ENCODE peak calls at places on chromosomes 6 and 20, in nine cellular contexts. I is ovary, F is small intestine, D is adrenal gland, A is cardiac muscle cell, C is lower lobe of right lung, Y is colonic mucosa, B is aorta, N is MM.1S. M is an unnamed sample. For H3K4me1 and H3K36me3, the result is how much of the 10 kb centered on the place peaks cover.

GRCh38 chr20:23205656-23206055 is 119.5 kb upstream of the CD93 start:
- DNase-seq in I (peak), F (no peak), D (no peak), A (peak), C (peak), Y (peak), B (peak), N (no peak), M (no peak)

GRCh38 chr20:5592823-5593761 is 157.1 kb upstream of the SHLD1 start:
- DNase-seq in I (no peak), F (no peak), D (no peak), A (no peak), C (no peak), Y (no peak), B (no peak), N (peak), M (no peak)

GRCh38 chr20:35491823-35492222 is 36.4 kb downstream of the CEP250 start:
- DNase-seq in I (no peak), F (peak), D (no peak), A (no peak), C (no peak), Y (no peak), B (no peak), N (no peak), M (no peak)

GRCh38 chr6:100346828-100347227 is 117.9 kb downstream of the SIM1 start:
- DNase-seq in I (no peak), F (no peak), D (no peak), A (peak), C (no peak), Y (no peak), B (no peak), N (no peak), M (no peak)

GRCh38 chr6:116133453-116133852 is 7.5 kb upstream of the COL10A1 start:
- DNase-seq in I (no peak), F (no peak), D (no peak), A (no peak), C (no peak), Y (no peak), B (no peak), N (no peak), M (no peak)

GRCh38 chr20:25310921-25311728 is 63.2 kb downstream of the PYGB start:
- DNase-seq in I (no peak), F (no peak), D (peak), A (peak), C (peak), Y (no peak), B (peak), N (peak), M (no peak)

GRCh38 chr6:36677059-36677749 is 1.3 kb upstream of the CDKN1A start:
- DNase-seq in I (no peak), F (no peak), D (no peak), A (no peak), C (no peak), Y (no peak), B (no peak), N (no peak), M (no peak)

GRCh38 chr20:41956316-41957050 is 338.3 kb upstream of the CHD6 start:
- DNase-seq in I (no peak), F (peak), D (no peak), A (peak), C (no peak), Y (no peak), B (no peak), N (peak), M (no peak)

GRCh38 chr6:128070406-128070805 is 169.5 kb upstream of the THEMIS start:
- DNase-seq in I (no peak), F (no peak), D (no peak), A (peak), C (no peak), Y (no peak), B (no peak), N (no peak), M (no peak)

GRCh38 chr6:156545021-156545420 is 232.2 kb upstream of the ARID1B start:
- DNase-seq in I (no peak), F (no peak), D (no peak), A (no peak), C (no peak), Y (no peak), B (no peak), N (no peak), M (no peak)

GRCh38 chr6:136599324-136600011 is 49.2 kb upstream of the MAP7 start:
- DNase-seq in I (no peak), F (no peak), D (no peak), A (no peak), C (no peak), Y (no peak), B (no peak), N (no peak), M (no peak)

GRCh38 chr20:32205502-32206382 is 1.8 kb downstream of the PLAGL2 start:
- DNase-seq in I (no peak), F (peak), D (no peak), A (peak), C (no peak), Y (no peak), B (no peak), N (no peak), M (no peak)

GRCh38 chr6:166512567-166512966 is 73.9 kb downstream of the RAMACL start:
- DNase-seq in I (no peak), F (peak), D (no peak), A (no peak), C (no peak), Y (no peak), B (no peak), N (no peak), M (peak)

GRCh38 chr20:56348306-56348695 is 10.5 kb upstream of the FAM210B start:
- DNase-seq in I (no peak), F (peak), D (no peak), A (peak), C (no peak), Y (no peak), B (no peak), N (no peak), M (no peak)

GRCh38 chr20:41632896-41633295 is 14.7 kb upstream of the CHD6 start:
- DNase-seq in I (no peak), F (no peak), D (no peak), A (peak), C (no peak), Y (no peak), B (no peak), N (no peak), M (no peak)

GRCh38 chr6:170117111-170117972 is 173.5 kb downstream of the DLL1 start:
- DNase-seq in I (peak), F (no peak), D (no peak), A (no peak), C (no peak), Y (no peak), B (peak), N (no peak), M (no peak)

GRCh38 chr6:34177181-34177591 is 31.3 kb upstream of the GRM4 start:
- DNase-seq in I (no peak), F (no peak), D (no peak), A (no peak), C (no peak), Y (no peak), B (no peak), N (no peak), M (no peak)

GRCh38 chr20:63886054-63886419 is 8.9 kb upstream of the DNAJC5 start:
- DNase-seq in I (no peak), F (no peak), D (no peak), A (no peak), C (no peak), Y (no peak), B (no peak), N (no peak), M (no peak)

GRCh38 chr6:26578741-26579140 is 18.0 kb upstream of the ABT1 start:
- DNase-seq in I (no peak), F (no peak), D (no peak), A (no peak), C (no peak), Y (no peak), B (no peak), N (no peak), M (no peak)

GRCh38 chr6:135577059-135577538 is 79.6 kb upstream of the AHI1 start:
- DNase-seq in I (no peak), F (no peak), D (no peak), A (no peak), C (no peak), Y (no peak), B (no peak), N (no peak), M (no peak)

GRCh38 chr6:95087394-95088097 is 489.8 kb upstream of the MANEA start:
- DNase-seq in I (no peak), F (no peak), D (peak), A (peak), C (no peak), Y (no peak), B (no peak), N (no peak), M (no peak)

GRCh38 chr6:105993769-105994521 is 92.2 kb upstream of the PRDM1 start:
- DNase-seq in I (peak), F (no peak), D (no peak), A (peak), C (peak), Y (peak), B (peak), N (peak), M (peak)

GRCh38 chr6:108337721-108338120 is 42.9 kb downstream of the AFG1L start:
- DNase-seq in I (no peak), F (no peak), D (no peak), A (no peak), C (no peak), Y (no peak), B (no peak), N (no peak), M (no peak)

GRCh38 chr6:13710552-13711383 is 867 bp downstream of the RANBP9 start:
- DNase-seq in I (peak), F (peak), D (peak), A (no peak), C (peak), Y (peak), B (peak), N (peak), M (peak)

GRCh38 chr6:90184334-90185298 is 112.0 kb downstream of the BACH2 start:
- DNase-seq in I (no peak), F (no peak), D (no peak), A (peak), C (no peak), Y (no peak), B (no peak), N (no peak), M (no peak)

GRCh38 chr6:136251394-136251793 is 1.3 kb upstream of the MTFR2 start:
- DNase-seq in I (no peak), F (peak), D (no peak), A (no peak), C (no peak), Y (no peak), B (no peak), N (no peak), M (no peak)

GRCh38 chr6:32815115-32815514 is 1.7 kb downstream of the HLA-DOB start:
- DNase-seq in I (no peak), F (no peak), D (no peak), A (peak), C (no peak), Y (no peak), B (no peak), N (no peak), M (no peak)

GRCh38 chr6:25017932-25018581 is 82.3 kb upstream of the RIPOR2 start:
- DNase-seq in I (peak), F (peak), D (peak), A (peak), C (peak), Y (peak), B (peak), N (peak), M (peak)

GRCh38 chr6:27031302-27031701 is 216.2 kb upstream of the PRSS16 start:
- DNase-seq in I (no peak), F (no peak), D (no peak), A (peak), C (no peak), Y (no peak), B (no peak), N (no peak), M (no peak)

GRCh38 chr20:3237958-3238615 is 903 bp downstream of the SLC4A11 start:
- DNase-seq in I (no peak), F (no peak), D (no peak), A (no peak), C (no peak), Y (no peak), B (no peak), N (no peak), M (no peak)

GRCh38 chr6:1678201-1678600 is 68.5 kb downstream of the FOXC1 start:
- DNase-seq in I (no peak), F (peak), D (no peak), A (no peak), C (no peak), Y (no peak), B (no peak), N (no peak), M (no peak)

GRCh38 chr20:21901470-21902275 is 196.2 kb downstream of the PAX1 start:
- DNase-seq in I (peak), F (no peak), D (peak), A (no peak), C (no peak), Y (peak), B (peak), N (no peak), M (no peak)

GRCh38 chr20:25750765-25751696 is 54.4 kb upstream of the ZNF337 start:
- DNase-seq in I (peak), F (peak), D (peak), A (peak), C (peak), Y (peak), B (peak), N (peak), M (peak)

GRCh38 chr20:36808317-36809257 is 35.0 kb upstream of the DSN1 start:
- DNase-seq in I (peak), F (peak), D (peak), A (peak), C (peak), Y (peak), B (peak), N (peak), M (peak)

GRCh38 chr20:137668-138131 is 4.7 kb upstream of the DEFB126 start:
- DNase-seq in I (no peak), F (no peak), D (no peak), A (no peak), C (no peak), Y (no peak), B (no peak), N (peak), M (no peak)

DNA sequence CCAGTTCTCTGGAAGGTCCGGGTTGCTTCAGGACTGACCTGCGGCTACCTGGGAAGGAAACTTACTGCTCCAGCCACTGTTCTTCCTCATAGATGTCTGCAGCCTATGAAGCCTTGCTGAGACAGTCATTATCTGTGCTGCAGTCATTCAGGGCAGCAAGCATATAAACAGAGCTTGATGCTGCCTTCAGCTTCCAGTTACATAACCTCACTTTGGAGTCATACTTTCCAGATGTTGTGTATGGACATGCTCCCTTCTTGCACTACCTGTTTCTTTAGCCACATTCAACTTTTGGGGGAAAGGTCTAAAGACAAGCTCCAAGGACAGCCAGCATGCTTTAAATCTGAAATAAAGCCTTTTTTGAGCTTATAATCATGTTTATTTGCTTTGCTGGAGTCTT is 98.1 kb downstream of the SLC24A3 start:
- DNase-seq in I (no peak), F (no peak), D (no peak), A (no peak), C (no peak), Y (no peak), B (no peak), N (no peak), M (no peak)
- H3K4me1 ChIP-seq in I (under half), F (under half), D (under half), A (under half), C (under half), Y (under half), B (under half), N (under half), M (under half)

GRCh38 chr6:83309344-83309743 is 116.2 kb downstream of the RWDD2A start:
- DNase-seq in I (no peak), F (no peak), D (no peak), A (peak), C (no peak), Y (no peak), B (no peak), N (no peak), M (no peak)
- H3K27ac ChIP-seq in I (no peak), F (no peak), D (no peak), A (no peak), C (no peak), Y (no peak), B (no peak), N (no peak), M (no peak)

GRCh38 chr6:73487473-73487872 is 25.9 kb downstream of the MTO1 start:
- DNase-seq in I (no peak), F (no peak), D (no peak), A (no peak), C (no peak), Y (no peak), B (no peak), N (no peak), M (no peak)
- H3K36me3 ChIP-seq in I (under half), F (under half), D (under half), A (under half), C (half or more), Y (under half), B (under half), N (under half), M (half or more)

GRCh38 chr6:111840821-111841220 is 32.4 kb downstream of the FYN start:
- DNase-seq in I (no peak), F (no peak), D (no peak), A (no peak), C (no peak), Y (no peak), B (no peak), N (no peak), M (no peak)
- H3K4me1 ChIP-seq in I (under half), F (under half), D (under half), A (under half), C (half or more), Y (under half), B (under half), N (under half), M (half or more)

GRCh38 chr6:168540713-168541291 is 99.8 kb downstream of the SMOC2 start:
- DNase-seq in I (no peak), F (no peak), D (no peak), A (no peak), C (no peak), Y (no peak), B (no peak), N (no peak), M (no peak)
- H3K27ac ChIP-seq in I (no peak), F (peak), D (no peak), A (no peak), C (no peak), Y (no peak), B (peak), N (no peak), M (no peak)

DNA sequence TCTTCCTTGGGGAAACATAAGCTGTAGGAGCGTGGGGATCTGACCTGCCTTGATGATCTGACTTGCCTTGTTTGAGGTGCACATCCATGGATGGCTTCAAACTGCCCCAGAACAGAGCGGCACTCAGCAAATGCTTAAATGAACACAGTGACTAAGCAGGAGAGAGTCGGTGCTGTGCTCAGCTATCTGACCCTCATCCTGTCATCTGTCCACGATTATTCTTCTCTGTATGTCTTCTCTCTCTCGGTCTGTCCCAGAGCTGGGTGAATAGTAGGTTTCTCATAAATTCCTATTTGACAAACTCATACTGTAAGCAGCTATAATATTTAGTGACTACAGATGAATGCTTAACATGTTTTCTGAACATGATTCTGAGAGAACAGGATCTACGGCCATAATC is 37.3 kb downstream of the TRAM2 start:
- DNase-seq in I (no peak), F (no peak), D (no peak), A (no peak), C (no peak), Y (no peak), B (no peak), N (no peak), M (no peak)
- H3K36me3 ChIP-seq in I (under half), F (under half), D (under half), A (under half), C (under half), Y (under half), B (under half), N (under half), M (under half)